ENCODE peak calls at places on chromosomes 13 and 19, in five cellular contexts. K, I, T, N and A are unnamed samples.

GRCh38 chr13:41649659-41650058 is 192.3 kb downstream of the RGCC start:
- DNase-seq in K (no peak), I (no peak), T (no peak), N (no peak), A (no peak)

GRCh38 chr13:43698743-43699142 is 88.0 kb downstream of the ENOX1 start:
- DNase-seq in K (no peak), I (no peak), T (no peak), N (no peak), A (no peak)

GRCh38 chr13:36133950-36134349 is 2.8 kb upstream of the DCLK1 start:
- DNase-seq in K (no peak), I (no peak), T (no peak), N (no peak), A (no peak)

GRCh38 chr13:75136151-75136550 is 345.8 kb downstream of the TBC1D4 start:
- DNase-seq in K (no peak), I (no peak), T (no peak), N (no peak), A (no peak)

GRCh38 chr19:12784394-12784870 is 6.9 kb upstream of the JUNB start:
- DNase-seq in K (peak), I (no peak), T (no peak), N (no peak), A (no peak)

GRCh38 chr19:54364775-54365257 is at the start of gene LAIR1:
- DNase-seq in K (no peak), I (no peak), T (peak), N (no peak), A (no peak)

GRCh38 chr13:49062297-49062896 is 86.7 kb downstream of the FNDC3A start:
- DNase-seq in K (no peak), I (no peak), T (no peak), N (no peak), A (no peak)

GRCh38 chr19:5680437-5681368 is at the start of the genes HSD11B1L and MICOS13:
- DNase-seq in K (peak), I (peak), T (peak), N (peak), A (peak)

GRCh38 chr19:49924004-49924880 is 4.8 kb upstream of the ATF5 start:
- DNase-seq in K (no peak), I (no peak), T (no peak), N (no peak), A (no peak)

GRCh38 chr13:50344717-50345116 is 329.5 kb downstream of the KCNRG start:
- DNase-seq in K (no peak), I (no peak), T (no peak), N (no peak), A (no peak)

GRCh38 chr13:53201454-53202225 is 173.0 kb downstream of the OLFM4 start:
- DNase-seq in K (no peak), I (peak), T (no peak), N (no peak), A (no peak)

GRCh38 chr19:7182489-7182888 is 111.7 kb downstream of the INSR start:
- DNase-seq in K (no peak), I (no peak), T (no peak), N (no peak), A (no peak)

GRCh38 chr13:32036762-32037161 is 5.2 kb downstream of the FRY start:
- DNase-seq in K (no peak), I (no peak), T (no peak), N (no peak), A (no peak)

GRCh38 chr19:920051-920857 is 3.1 kb downstream of the KISS1R start:
- DNase-seq in K (peak), I (peak), T (no peak), N (peak), A (no peak)
- H3K27ac ChIP-seq in K (no peak), I (no peak), T (no peak), N (peak), A (no peak)

GRCh38 chr19:3433313-3433712 is 47.0 kb downstream of the SMIM24 start:
- DNase-seq in K (no peak), I (no peak), T (no peak), N (no peak), A (no peak)
- H3K27ac ChIP-seq in K (no peak), I (no peak), T (peak), N (no peak), A (no peak)

DNA sequence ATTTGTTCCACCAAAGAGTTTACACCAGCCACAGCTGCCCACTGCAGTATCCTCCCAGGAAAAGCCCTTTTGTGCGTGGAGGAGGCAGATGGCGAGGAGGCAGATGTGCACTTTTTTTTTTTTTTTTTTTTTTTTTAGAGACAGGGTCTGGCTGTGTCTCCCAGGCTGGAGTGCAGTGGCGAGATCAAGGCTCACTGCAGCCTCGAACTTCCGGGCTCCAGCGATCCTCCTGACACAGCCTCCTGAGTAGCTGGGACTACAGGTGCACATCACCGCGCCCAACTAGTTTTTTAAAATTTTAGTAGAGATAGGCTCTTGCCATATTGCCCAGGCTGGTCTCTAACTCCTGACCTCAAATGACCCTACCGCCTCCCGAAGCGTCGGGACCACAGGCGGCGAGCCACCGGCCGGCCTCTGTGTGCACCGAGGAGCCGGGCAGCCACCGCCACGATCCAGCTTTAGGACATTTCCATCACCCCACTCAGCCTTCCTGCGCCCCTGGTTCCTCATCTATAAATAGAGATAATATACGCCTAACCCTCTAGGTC is 563 bp upstream of the PDCD5 start:
- DNase-seq in K (no peak), I (no peak), T (peak), N (no peak), A (no peak)
- H3K27ac ChIP-seq in K (no peak), I (no peak), T (no peak), N (no peak), A (no peak)

DNA sequence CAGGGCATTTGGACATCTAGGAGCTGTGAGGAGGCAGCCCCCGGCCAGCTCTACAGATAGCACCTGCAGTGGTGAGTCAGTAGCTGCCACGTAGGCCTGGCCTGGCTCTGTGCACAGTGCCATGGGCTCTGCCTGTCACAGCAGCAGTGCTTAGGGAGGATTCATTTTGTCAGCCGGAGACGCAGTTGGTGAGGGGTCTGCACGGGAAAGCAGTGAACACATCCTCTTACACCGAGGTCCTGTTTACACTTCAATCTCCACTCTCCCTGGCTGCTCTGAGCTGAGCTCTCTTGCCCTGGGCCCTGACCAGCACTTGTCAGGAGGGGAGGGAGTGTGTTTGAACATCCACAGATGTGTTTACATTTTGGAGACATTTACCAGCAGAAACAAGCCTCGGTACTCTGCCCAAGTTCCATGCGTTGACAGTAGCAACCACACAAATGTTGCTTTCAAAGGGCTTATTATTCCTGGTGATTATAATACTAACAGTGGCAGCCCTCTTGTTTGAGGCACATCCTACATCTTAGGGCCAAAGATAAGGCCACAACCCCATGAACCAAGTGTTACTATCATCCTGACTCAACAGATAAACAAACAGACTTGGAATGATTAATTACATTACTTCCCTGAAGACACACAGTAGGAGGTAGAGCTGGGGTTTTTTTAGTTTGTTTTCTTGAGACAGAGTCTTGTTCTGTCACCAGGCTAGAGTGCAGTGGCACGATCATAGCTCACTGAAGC is 148.9 kb downstream of the USP12 start:
- DNase-seq in K (peak), I (no peak), T (no peak), N (no peak), A (no peak)
- H3K27ac ChIP-seq in K (no peak), I (no peak), T (no peak), N (no peak), A (peak)

GRCh38 chr13:21594715-21595545 is 9.0 kb downstream of the MICU2 start:
- DNase-seq in K (no peak), I (no peak), T (no peak), N (no peak), A (no peak)

GRCh38 chr13:21595546-21595822 is 8.5 kb downstream of the MICU2 start:
- DNase-seq in K (no peak), I (no peak), T (no peak), N (no peak), A (no peak)

GRCh38 chr13:21596722-21597121 is 7.2 kb downstream of the MICU2 start:
- DNase-seq in K (no peak), I (no peak), T (no peak), N (no peak), A (no peak)
- H3K27ac ChIP-seq in K (no peak), I (no peak), T (no peak), N (no peak), A (no peak)

DNA sequence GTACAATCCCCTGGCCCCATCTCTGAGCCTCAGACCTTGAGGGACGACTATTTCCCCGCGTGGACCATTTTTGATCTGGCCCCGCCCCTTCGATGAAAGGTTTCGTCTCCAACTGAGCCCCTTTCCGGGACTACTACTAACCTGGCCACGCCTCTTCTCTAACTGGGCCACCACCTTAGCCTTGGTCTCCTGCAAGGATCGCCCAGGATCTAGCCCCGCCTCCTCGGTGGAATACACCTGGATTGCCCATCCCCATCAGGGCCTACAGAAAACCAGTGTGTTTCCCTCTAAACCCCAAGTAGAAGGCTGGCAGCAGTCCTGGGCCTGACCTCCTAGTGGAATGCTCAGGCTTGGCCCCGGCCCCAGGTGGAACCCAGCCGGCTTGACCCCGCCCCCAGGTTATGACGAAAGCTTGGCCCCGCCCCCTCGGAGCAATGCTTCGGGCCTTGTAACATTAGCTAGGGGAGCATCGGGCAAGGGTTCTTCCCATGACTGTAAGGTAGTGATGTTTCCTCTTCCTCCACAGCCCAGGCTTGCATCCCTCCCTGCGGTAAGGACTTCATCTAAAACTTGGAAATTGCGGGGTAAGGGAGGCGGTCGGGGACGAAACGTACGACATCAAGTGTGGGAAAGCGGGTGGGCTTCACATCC is 9.1 kb downstream of the SPACA6 start:
- DNase-seq in K (peak), I (peak), T (peak), N (peak), A (no peak)
- H3K27ac ChIP-seq in K (no peak), I (peak), T (peak), N (no peak), A (peak)

GRCh38 chr19:3979674-3980352 is 5.5 kb downstream of the EEF2 start:
- DNase-seq in K (no peak), I (no peak), T (peak), N (no peak), A (no peak)
- H3K27ac ChIP-seq in K (no peak), I (no peak), T (no peak), N (no peak), A (no peak)

GRCh38 chr13:112657850-112658445 is 31.9 kb upstream of the ATP11A start:
- DNase-seq in K (peak), I (no peak), T (no peak), N (no peak), A (peak)
- H3K27ac ChIP-seq in K (peak), I (peak), T (no peak), N (no peak), A (peak)

GRCh38 chr13:20401958-20402856 is 123.5 kb downstream of the CRYL1 start:
- DNase-seq in K (peak), I (no peak), T (peak), N (no peak), A (peak)
- H3K27ac ChIP-seq in K (no peak), I (peak), T (no peak), N (no peak), A (peak)

GRCh38 chr19:2619076-2619475 is 83.4 kb downstream of the GNG7 start:
- DNase-seq in K (no peak), I (no peak), T (no peak), N (no peak), A (no peak)
- H3K27ac ChIP-seq in K (peak), I (peak), T (no peak), N (peak), A (peak)